ENCODE peak calls at places on chromosomes 12 and 14, in nine cellular contexts. T is caudate nucleus; H is CD4-positive, alpha-beta memory T cell; C is activated T-helper 1 cell treated with anti-CD3 and anti-CD28 coated beads, Interleukin-2, amount 50 U/mL, for 16 hours; Y is T-helper 2 cell; Q is stimulated activated effector memory CD8-positive, alpha-beta T cell treated with anti-CD3 and anti-CD28 coated beads, Interleukin-12 subunit alpha, Interleukin-12 subunit beta, amount 100 ng/mL, for 72 hours; N is stimulated activated naive CD4-positive, alpha-beta T cell; I is HT1080; R is anterior cingulate cortex. V is an unnamed sample.

GRCh38 chr12:109763201-109763841 is 49.7 kb downstream of the FAM222A start:
- DNase-seq in R (no peak), C (no peak), I (peak), N (no peak), Q (no peak), Y (no peak), T (no peak), H (no peak), V (no peak)

GRCh38 chr14:102917469-102918211 is 4.8 kb upstream of the AMN start:
- DNase-seq in I (peak), R (peak), C (no peak), T (no peak), H (peak), N (peak), Y (no peak), Q (peak), V (no peak)

GRCh38 chr12:12812605-12813119 is 484 bp upstream of the DDX47 start:
- DNase-seq in I (no peak), N (no peak), Y (no peak), C (no peak), Q (no peak), H (no peak), R (no peak), T (no peak), V (no peak)

GRCh38 chr14:94631050-94631449 is 18.9 kb downstream of the SERPINA3 start:
- DNase-seq in Y (no peak), I (no peak), H (no peak), C (no peak), T (no peak), N (no peak), R (no peak), Q (no peak), V (no peak)

GRCh38 chr12:93144109-93144508 is 215.0 kb upstream of the EEA1 start:
- DNase-seq in R (no peak), C (no peak), H (no peak), N (no peak), T (no peak), Y (no peak), Q (no peak), I (no peak), V (no peak)

GRCh38 chr14:64723691-64724577 is 19.7 kb downstream of the PLEKHG3 start:
- DNase-seq in N (no peak), T (no peak), Q (no peak), H (peak), C (no peak), R (no peak), I (no peak), Y (no peak), V (no peak)

GRCh38 chr14:51180577-51180976 is 59.5 kb upstream of the TMX1 start:
- DNase-seq in R (peak), T (no peak), I (no peak), C (no peak), Y (no peak), H (no peak), Q (no peak), N (no peak), V (no peak)

GRCh38 chr12:54025507-54026393 is 2.5 kb upstream of the HOXC6 start:
- DNase-seq in C (no peak), H (no peak), Y (no peak), I (no peak), R (no peak), Q (no peak), T (no peak), N (no peak), V (no peak)

GRCh38 chr14:64737391-64738305 is 33.4 kb downstream of the PLEKHG3 start:
- DNase-seq in Y (no peak), H (no peak), N (no peak), I (no peak), Q (no peak), R (peak), T (no peak), C (no peak), V (no peak)